ENCODE peak calls at places on chromosomes 11 and 22, in six cellular contexts. Y is astrocyte of the spinal cord, I is colonic mucosa, F is fibroblast of mammary gland, Z is uterus, H is cardiac fibroblast. D is an unnamed sample.

GRCh38 chr11:61107888-61108287 is 5.6 kb downstream of the CD5 start:
- DNase-seq in I (no peak), F (no peak), H (no peak), Z (no peak), Y (no peak), D (no peak)

GRCh38 chr11:3056296-3057068 is 741 bp downstream of the CARS1 start:
- DNase-seq in Z (no peak), I (peak), H (peak), Y (no peak), F (no peak), D (peak)

GRCh38 chr22:40263191-40263590 is 83.1 kb upstream of the ADSL start:
- DNase-seq in Z (no peak), I (no peak), F (no peak), Y (no peak), H (peak), D (no peak)

GRCh38 chr11:120835601-120836228 is 188.2 kb upstream of the TBCEL start:
- DNase-seq in H (no peak), Z (no peak), F (peak), I (no peak), Y (no peak), D (no peak)

GRCh38 chr22:30000566-30000965 is 79.7 kb upstream of the HORMAD2 start:
- DNase-seq in Z (no peak), F (peak), I (no peak), H (no peak), Y (peak), D (no peak)

GRCh38 chr11:42770444-42771065 is 541.2 kb upstream of the API5 start:
- DNase-seq in F (peak), I (peak), H (peak), Z (no peak), Y (no peak), D (no peak)

GRCh38 chr11:70828498-70829159 is 423.7 kb downstream of the SHANK2 start:
- DNase-seq in Y (no peak), I (peak), F (no peak), H (no peak), Z (no peak), D (no peak)

GRCh38 chr11:115911656-115912055 is 407.4 kb upstream of the CADM1 start:
- DNase-seq in H (no peak), I (no peak), Z (no peak), F (no peak), Y (no peak), D (no peak)

GRCh38 chr22:27601195-27601594 is 200.4 kb downstream of the MN1 start:
- DNase-seq in Y (no peak), F (no peak), Z (no peak), I (no peak), H (peak), D (no peak)

GRCh38 chr11:130637566-130637965 is 189.1 kb downstream of the ADAMTS15 start:
- DNase-seq in F (no peak), Y (no peak), Z (no peak), H (no peak), I (no peak), D (no peak)

GRCh38 chr11:130049260-130049659 is 20.4 kb upstream of the APLP2 start:
- DNase-seq in Y (no peak), H (peak), F (no peak), I (no peak), Z (no peak), D (no peak)

GRCh38 chr22:49664371-49664881 is 163.2 kb downstream of the BRD1 start:
- DNase-seq in Y (no peak), F (no peak), I (no peak), Z (no peak), H (no peak), D (no peak)

GRCh38 chr22:49849161-49850020 is 4.3 kb upstream of the ZBED4 start:
- DNase-seq in H (no peak), Y (no peak), I (peak), F (no peak), Z (no peak), D (no peak)

GRCh38 chr11:6603287-6604080 is at the start of the genes ILK and RRP8:
- DNase-seq in Y (peak), I (peak), Z (peak), H (peak), F (peak), D (peak)
- TF ChIP-seq CTCF in Y (no peak), I (no peak), Z (peak), H (peak), F (peak), D (no peak)

GRCh38 chr11:47267858-47268257 is 2.1 kb upstream of the MADD start:
- DNase-seq in H (no peak), Y (no peak), I (no peak), F (no peak), Z (no peak), D (no peak)

GRCh38 chr11:47269829-47270305 is at the start of gene MADD:
- DNase-seq in F (peak), I (peak), Z (peak), Y (peak), H (peak), D (peak)

GRCh38 chr11:47268448-47269001 is 1.4 kb upstream of the MADD start:
- DNase-seq in H (no peak), Y (no peak), I (no peak), F (no peak), Z (no peak), D (no peak)

GRCh38 chr11:47270331-47271271 is 668 bp downstream of the MADD start:
- DNase-seq in H (peak), Z (no peak), F (peak), I (peak), Y (peak), D (no peak)

DNA sequence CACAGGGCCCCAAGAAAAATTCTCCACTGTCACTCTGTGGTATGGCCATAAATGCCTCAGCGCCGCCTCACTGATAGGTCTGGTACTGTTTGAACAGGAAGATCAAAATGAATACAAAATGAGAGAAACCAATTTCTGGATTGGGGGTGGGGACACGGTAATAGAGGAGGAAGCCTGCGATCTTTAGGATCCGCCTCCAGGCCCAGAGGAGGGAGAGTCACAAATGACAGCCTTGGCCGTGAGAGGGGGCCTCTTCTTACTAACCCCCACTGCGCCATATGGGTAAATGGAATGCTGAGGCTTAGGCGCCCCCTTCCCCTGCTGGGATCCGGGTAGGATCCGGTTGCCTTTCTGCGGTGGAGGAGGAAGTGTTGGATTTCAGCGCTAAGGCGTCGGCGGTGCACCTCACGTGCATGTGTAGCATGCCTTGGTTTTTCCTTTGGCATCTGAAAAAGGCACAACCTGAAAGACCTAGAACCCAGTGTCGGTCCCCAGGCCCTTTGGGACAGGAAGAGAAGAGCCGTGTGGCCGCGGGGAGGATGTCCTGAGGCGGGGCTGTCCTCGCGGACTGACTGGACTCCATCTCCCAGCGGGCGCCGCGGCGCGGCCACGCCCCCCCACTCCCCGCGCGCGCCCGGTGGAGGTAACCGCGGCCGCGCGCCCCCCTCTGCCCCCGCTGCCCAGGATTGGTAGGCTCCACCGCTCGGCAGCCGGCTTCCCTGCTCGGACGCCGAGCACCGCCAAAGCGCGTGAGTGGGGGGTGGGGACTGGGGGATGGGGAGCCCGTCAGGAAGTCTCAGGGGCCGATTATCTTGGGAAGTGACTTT is 718 bp upstream of the MADD start:
- DNase-seq in F (peak), Y (peak), I (peak), Z (peak), H (peak), D (peak)
- TF ChIP-seq CTCF in F (no peak), Y (no peak), I (peak), Z (peak), H (peak), D (no peak)

GRCh38 chr22:41661088-41661487 is 27.6 kb downstream of the SNU13 start:
- DNase-seq in I (no peak), Y (no peak), Z (no peak), F (no peak), H (no peak), D (no peak)

GRCh38 chr22:41658869-41659268 is 29.8 kb downstream of the SNU13 start:
- DNase-seq in H (no peak), I (no peak), Y (no peak), Z (no peak), F (no peak), D (no peak)

GRCh38 chr22:41659941-41660340 is 28.7 kb downstream of the SNU13 start:
- DNase-seq in F (no peak), Y (no peak), Z (no peak), H (no peak), I (no peak), D (no peak)

GRCh38 chr22:41661713-41662112 is 27.0 kb downstream of the SNU13 start:
- DNase-seq in F (no peak), Z (no peak), I (no peak), H (no peak), Y (no peak), D (no peak)

DNA sequence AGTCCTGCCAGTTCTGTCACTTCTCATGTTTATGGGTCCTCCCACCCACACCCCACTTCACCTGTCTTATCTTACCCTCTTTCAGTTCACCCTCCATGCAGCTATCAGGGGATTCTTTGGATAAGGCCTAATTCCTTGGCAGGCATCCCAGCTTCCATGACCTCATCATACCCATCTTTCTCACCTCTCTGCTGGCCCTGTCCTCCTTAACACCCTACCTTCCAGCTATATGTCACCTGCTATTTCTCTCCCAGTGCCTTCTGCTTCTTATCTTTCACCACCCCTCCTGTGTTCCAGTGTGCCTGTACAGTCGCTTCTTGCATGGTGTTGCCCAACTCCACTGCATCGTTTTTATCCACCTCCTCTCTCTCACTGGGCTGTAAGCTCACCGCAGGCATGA is 28.3 kb downstream of the SNU13 start:
- DNase-seq in Y (no peak), I (no peak), H (peak), F (no peak), Z (no peak), D (no peak)
- TF ChIP-seq CTCF in Y (no peak), I (no peak), H (no peak), F (no peak), Z (no peak), D (no peak)

DNA sequence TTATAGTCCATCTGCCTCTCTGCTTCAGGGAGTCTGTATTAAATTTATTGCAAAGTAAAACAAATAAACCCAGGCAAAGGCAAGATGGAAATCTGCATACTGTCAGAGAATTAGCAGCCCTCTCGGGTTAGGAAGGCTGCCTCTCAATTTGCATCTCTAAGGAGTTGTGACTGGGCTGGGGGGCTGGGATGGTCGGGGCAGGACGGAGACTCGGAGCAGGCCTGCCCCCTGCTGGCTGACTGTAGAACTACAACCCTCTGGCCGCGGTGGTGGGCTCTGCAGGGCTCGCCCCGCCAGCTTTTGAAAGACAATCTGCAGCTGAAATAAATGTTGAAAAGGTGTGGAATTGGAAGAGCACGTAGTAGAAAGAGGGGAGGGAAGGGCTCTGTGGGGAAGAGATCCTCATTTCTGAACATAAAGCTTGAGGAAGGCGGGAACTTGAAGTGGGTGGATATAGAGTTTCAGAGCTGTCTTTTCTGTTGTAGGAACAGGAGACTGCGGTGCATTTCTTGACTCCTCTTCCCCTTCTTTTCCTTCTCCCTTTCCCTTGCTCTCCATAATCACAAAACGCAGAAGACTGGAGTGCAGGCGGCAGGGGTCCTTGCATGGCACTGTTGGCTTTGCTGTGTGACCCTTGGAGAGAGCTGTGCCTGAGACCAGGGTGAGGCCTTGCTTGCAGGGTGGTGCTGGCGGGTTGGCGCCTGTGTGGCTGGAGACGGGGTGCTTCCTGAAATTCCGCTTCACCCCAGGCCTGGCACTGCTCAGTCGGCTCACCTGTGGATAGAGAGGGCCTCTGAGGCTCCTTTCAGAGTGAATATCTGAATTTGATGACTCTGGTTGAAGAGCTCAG is 22.6 kb upstream of the PKNOX2 start:
- DNase-seq in H (peak), Z (no peak), Y (peak), I (no peak), F (peak), D (peak)
- TF ChIP-seq CTCF in H (peak), Z (peak), Y (peak), I (peak), F (peak), D (peak)

GRCh38 chr22:17580461-17581031 is 17.2 kb downstream of the SLC25A18 start:
- DNase-seq in I (no peak), F (no peak), Y (no peak), Z (no peak), H (peak), D (no peak)
- TF ChIP-seq CTCF in I (no peak), F (no peak), Y (no peak), Z (no peak), H (no peak), D (no peak)